ENCODE peak calls at places on chromosomes 12 and 14, in nine cellular contexts. I is T1000; X is Caki2; F is T follicular helper cell; E is left colon; Q is uterus; G is amniotic stem cell; W is epithelial cell of proximal tubule; Z is stimulated activated CD8-positive, alpha-beta memory T cell treated with anti-CD3 and anti-CD28 coated beads, Interleukin-4, amount 100 ng/mL, for 1 hour. T is an unnamed sample.
A peak's percentile ranks its signal among the peaks of the same experiment; 100 is the strongest.

GRCh38 chr14:96648506-96649326 is 146.5 kb downstream of the PAPOLA start:
- DNase-seq in Q (no peak), Z (no peak), W (no peak), X (no peak), I (no peak), G (no peak), F (no peak), E (no peak), T (no peak)

GRCh38 chr12:109625131-109625559 is 51.6 kb downstream of the MVK start:
- DNase-seq in Z (no peak), X (peak; percentile 7), W (no peak), E (no peak), Q (no peak), G (no peak), I (no peak), F (no peak), T (no peak)

GRCh38 chr12:49533331-49533730 is 5.5 kb upstream of the KCNH3 start:
- DNase-seq in F (no peak), Z (no peak), E (no peak), G (no peak), Q (no peak), W (no peak), X (no peak), I (no peak), T (no peak)

GRCh38 chr12:13816394-13816793 is 165.0 kb downstream of the GRIN2B start:
- DNase-seq in W (no peak), E (no peak), G (no peak), F (no peak), I (no peak), Q (no peak), Z (no peak), X (no peak), T (no peak)

GRCh38 chr14:90499121-90499520 is 102.3 kb downstream of the CALM1 start:
- DNase-seq in Q (no peak), G (no peak), X (no peak), I (no peak), W (no peak), Z (no peak), F (no peak), E (no peak), T (no peak)

GRCh38 chr12:108635201-108635996 is 1.7 kb upstream of the SELPLG start:
- DNase-seq in I (no peak), W (no peak), Z (peak; percentile 31), G (no peak), X (no peak), Q (no peak), F (no peak), E (peak; percentile 36), T (no peak)

GRCh38 chr12:51687142-51687935 is 96.3 kb downstream of the SCN8A start:
- DNase-seq in Z (no peak), F (no peak), I (no peak), X (no peak), Q (no peak), E (no peak), W (no peak), G (no peak), T (no peak)

GRCh38 chr12:130298322-130298721 is 39.4 kb upstream of the PIWIL1 start:
- DNase-seq in E (no peak), X (no peak), G (no peak), Z (no peak), I (no peak), W (no peak), F (no peak), Q (no peak), T (no peak)

GRCh38 chr14:39303100-39303499 is 69.4 kb downstream of the MIA2 start:
- DNase-seq in Z (no peak), E (no peak), X (peak; percentile 1), G (no peak), Q (no peak), I (no peak), F (no peak), W (no peak), T (no peak)

GRCh38 chr12:96587691-96588090 is 98.3 kb downstream of the CFAP54 start:
- DNase-seq in I (no peak), G (no peak), E (no peak), Z (no peak), F (no peak), Q (no peak), X (no peak), W (no peak), T (no peak)

GRCh38 chr12:93784339-93785086 is 107.3 kb downstream of the CRADD start:
- DNase-seq in I (no peak), F (no peak), Q (peak; percentile 92), G (no peak), X (peak; percentile 56), Z (no peak), W (no peak), E (peak; percentile 16), T (no peak)

T was measured in Panc1.